ENCODE peak calls at places on chromosome 21, in six cellular contexts. U is foreskin keratinocyte, E is GM13976, F is retinal pigment epithelial cell, M is MM.1S, N is A673. T is an unnamed sample.

GRCh38 chr21:45709127-45709526 is 65.6 kb downstream of the PCBP3 start:
- DNase-seq in U (no peak), E (no peak), F (no peak), N (no peak), M (no peak), T (no peak)

GRCh38 chr21:33801424-33802405 is 113.9 kb downstream of the ATP5PO start:
- DNase-seq in U (peak), F (no peak), E (no peak), M (peak), N (peak), T (no peak)

GRCh38 chr21:32256873-32257620 is 21.8 kb downstream of the MIS18A start:
- DNase-seq in N (peak), U (peak), E (no peak), F (peak), M (no peak), T (no peak)

GRCh38 chr21:36087362-36088138 is 17.7 kb downstream of the CBR1 start:
- DNase-seq in N (no peak), E (no peak), M (no peak), U (peak), F (no peak), T (no peak)

GRCh38 chr21:46083271-46084040 is 14.5 kb upstream of the COL6A2 start:
- DNase-seq in N (no peak), E (no peak), M (no peak), F (no peak), U (no peak), T (no peak)

GRCh38 chr21:37145635-37146111 is 72.6 kb downstream of the TTC3 start:
- DNase-seq in N (peak), F (no peak), M (no peak), E (no peak), U (peak), T (no peak)

GRCh38 chr21:22019766-22020165 is 1021.6 kb downstream of the NCAM2 start:
- DNase-seq in N (no peak), U (peak), M (no peak), F (peak), E (no peak), T (no peak)

GRCh38 chr21:32463889-32464300 is 51.4 kb downstream of the EVA1C start:
- DNase-seq in U (peak), M (no peak), F (peak), N (peak), E (no peak), T (no peak)

GRCh38 chr21:29342394-29342957 is 43.8 kb downstream of the BACH1 start:
- DNase-seq in F (no peak), U (peak), M (no peak), N (peak), E (peak), T (peak)

GRCh38 chr21:23401278-23401677 is 2206.0 kb downstream of the MRPL39 start:
- DNase-seq in F (no peak), N (peak), U (no peak), M (peak), E (no peak), T (no peak)

GRCh38 chr21:42671778-42672593 is 18.6 kb downstream of the PDE9A start:
- DNase-seq in E (no peak), U (no peak), N (no peak), F (no peak), M (no peak), T (no peak)

DNA sequence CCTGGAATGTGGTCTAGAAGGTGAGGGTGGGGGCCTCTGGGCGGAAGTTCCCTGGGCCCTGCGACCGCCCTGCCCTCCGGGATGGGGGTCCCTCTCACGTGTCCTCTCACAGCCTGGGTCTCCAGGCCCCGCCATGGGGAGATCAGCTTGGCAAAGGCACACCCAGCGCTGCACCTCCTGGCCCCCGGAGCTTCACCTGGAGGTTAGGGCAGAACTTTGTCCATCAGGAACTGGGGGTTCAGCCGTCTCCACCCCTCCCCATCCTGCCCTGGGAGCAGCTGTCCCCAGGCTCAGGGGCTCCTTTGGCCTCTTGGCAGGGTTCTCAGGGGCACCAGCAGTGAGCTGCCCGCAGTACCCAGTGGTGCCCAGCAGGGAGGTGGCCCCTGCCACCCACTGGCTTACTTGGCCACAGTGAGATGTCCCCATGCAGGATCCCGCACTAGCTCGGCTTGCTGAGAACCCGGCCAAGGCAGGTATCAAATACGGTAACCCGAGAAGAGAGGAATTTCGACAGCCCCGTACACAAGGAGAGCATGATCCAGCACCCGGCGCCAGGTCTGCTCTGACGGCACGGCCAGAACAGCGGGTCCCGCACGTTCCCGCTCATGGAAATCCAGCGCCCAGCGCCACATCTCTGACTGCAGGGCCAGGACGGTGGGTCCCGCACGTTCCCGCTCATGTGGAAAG is 36.7 kb downstream of the RRP1 start:
- DNase-seq in N (no peak), E (no peak), F (no peak), M (no peak), U (no peak), T (no peak)
- TF ChIP-seq CTCF in N (peak), E (no peak), F (peak), M (no peak), U (peak), T (no peak)

DNA sequence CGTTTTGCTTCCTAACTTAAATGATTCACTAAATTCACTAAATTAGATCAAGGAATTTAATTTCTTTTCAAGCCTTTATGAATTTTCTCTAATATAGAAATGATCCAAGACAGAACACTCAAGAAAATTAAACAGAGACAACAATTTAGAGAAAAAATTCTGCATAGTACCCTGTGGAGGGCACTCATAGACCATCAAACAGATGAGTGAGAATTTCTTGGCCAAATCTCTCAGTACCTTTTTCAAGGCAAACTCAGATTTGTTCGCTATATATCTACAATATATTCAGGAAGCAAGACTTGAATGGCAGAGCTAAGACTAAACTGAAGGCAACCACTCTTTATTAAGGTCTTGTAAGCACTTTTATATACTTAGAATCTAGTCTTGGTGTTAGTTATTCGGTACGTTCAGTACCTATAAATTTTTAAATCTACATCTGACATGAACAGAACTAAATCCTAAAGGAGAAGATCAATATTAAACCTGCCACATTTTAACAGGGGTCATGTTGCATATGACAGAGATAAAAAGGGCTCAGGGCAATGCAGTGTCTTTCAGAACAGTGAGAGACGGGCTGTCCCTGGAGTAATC is 118.7 kb upstream of the TMPRSS15 start:
- DNase-seq in E (no peak), U (no peak), N (no peak), F (no peak), M (peak), T (no peak)
- TF ChIP-seq CTCF in E (no peak), U (peak), N (no peak), F (peak), M (peak), T (no peak)

GRCh38 chr21:43925609-43926008 is 60.6 kb downstream of the AGPAT3 start:
- DNase-seq in U (peak), F (no peak), E (no peak), M (no peak), N (no peak), T (no peak)

GRCh38 chr21:43923391-43923790 is 58.4 kb downstream of the AGPAT3 start:
- DNase-seq in N (no peak), E (no peak), F (peak), U (no peak), M (no peak), T (no peak)

GRCh38 chr21:43926196-43926595 is 61.2 kb downstream of the AGPAT3 start:
- DNase-seq in E (no peak), M (no peak), F (no peak), U (no peak), N (no peak), T (no peak)

GRCh38 chr21:43924421-43925095 is 59.5 kb downstream of the AGPAT3 start:
- DNase-seq in M (no peak), E (no peak), N (no peak), F (no peak), U (no peak), T (no peak)

GRCh38 chr21:43925096-43925481 is 60.1 kb downstream of the AGPAT3 start:
- DNase-seq in N (no peak), E (no peak), F (no peak), U (no peak), M (no peak), T (no peak)
- TF ChIP-seq CTCF in N (no peak), E (no peak), F (no peak), U (no peak), M (no peak), T (no peak)

GRCh38 chr21:19244502-19245187 is 841.1 kb upstream of the TMPRSS15 start:
- DNase-seq in U (no peak), F (no peak), N (no peak), E (no peak), M (no peak), T (no peak)

GRCh38 chr21:19245188-19245580 is 841.6 kb upstream of the TMPRSS15 start:
- DNase-seq in M (no peak), E (no peak), F (no peak), N (no peak), U (no peak), T (no peak)

GRCh38 chr21:19246018-19246417 is 842.4 kb upstream of the TMPRSS15 start:
- DNase-seq in U (no peak), N (no peak), F (no peak), M (no peak), E (no peak), T (no peak)
- TF ChIP-seq CTCF in U (no peak), N (no peak), F (no peak), M (no peak), E (no peak), T (no peak)

DNA sequence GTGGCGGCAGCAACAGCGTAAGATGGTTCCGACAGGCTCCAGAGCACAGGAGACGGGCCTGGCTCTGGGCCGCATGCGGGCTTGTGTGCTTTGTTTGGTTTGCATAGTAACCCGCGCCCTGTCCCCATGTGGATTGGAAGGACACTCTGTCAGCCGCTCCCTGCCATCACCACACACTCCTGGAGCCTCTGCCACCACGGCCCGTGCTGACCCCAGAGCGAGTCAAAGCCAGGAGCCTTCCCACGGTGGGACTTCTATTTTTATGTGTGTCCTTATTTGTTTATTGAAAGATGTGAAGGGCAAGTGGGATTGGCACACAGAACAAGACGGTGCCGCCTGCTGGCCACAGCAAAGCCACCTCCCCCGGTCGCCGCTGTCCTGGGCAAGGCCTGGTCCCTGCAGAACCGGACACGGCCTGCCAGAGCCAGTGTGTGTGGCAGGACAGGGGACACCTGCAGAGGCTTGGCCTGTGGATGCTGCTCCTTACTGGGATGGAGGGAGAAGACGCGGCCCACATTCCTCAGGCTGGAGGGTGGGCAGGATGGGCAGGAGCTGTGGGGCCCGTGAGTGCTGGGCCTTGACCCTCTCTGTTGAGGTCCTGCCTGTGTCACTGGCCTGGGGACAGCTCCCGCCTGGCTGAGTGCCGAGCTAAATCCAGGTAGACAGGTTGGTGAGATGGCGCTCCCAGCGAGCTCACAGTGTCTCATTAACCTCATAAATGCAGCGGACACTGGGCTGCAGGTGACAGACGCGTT is 64.4 kb downstream of the AGPAT3 start:
- DNase-seq in E (no peak), M (no peak), U (no peak), N (no peak), F (no peak), T (no peak)
- TF ChIP-seq CTCF in E (no peak), M (no peak), U (no peak), N (no peak), F (no peak), T (no peak)

DNA sequence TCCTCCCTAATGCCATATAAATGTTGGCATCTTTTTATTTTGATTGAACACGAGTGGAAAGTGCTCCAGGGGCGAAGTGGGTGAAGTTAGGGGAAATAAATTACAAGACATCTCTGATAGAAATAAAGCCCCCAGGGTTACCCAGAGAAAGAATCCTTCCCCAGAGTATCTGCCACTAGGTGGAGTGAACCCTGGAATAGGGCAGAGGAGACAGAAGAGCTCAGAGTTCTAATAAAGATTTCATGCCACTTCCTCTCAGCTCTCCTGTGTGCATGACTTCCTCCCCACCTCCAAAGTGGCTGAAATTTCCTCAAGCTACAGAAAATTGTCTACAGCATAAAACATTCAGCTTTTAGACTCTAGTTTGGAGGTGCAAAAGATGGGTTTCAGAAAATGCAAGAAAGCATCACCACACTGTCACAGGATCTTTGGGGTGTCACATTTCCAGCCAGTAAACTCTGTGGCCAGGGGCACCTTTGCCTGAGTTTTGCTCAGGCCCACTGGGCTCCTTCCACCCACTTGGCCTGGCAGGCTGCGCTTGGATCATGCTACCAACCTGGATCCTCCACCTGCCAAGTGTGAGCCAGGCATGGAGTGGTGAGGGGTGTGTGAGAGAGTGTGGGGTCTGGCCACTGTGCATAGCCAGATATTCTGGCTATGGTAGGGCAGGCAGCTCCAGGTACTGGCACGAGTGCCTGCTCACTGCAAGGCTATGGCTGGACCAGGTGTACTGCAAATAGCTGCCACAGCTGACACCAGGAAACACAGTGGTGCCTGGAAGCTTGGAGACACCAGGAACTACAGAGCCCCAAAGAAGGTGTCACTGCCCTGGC is 208.8 kb upstream of the USP25 start:
- DNase-seq in M (no peak), U (no peak), F (no peak), N (peak), E (no peak), T (no peak)
- TF ChIP-seq CTCF in M (peak), U (peak), F (peak), N (peak), E (no peak), T (peak)